ENCODE peak calls at places on chromosomes 11 and 22, in six cellular contexts. S, Q, N, Z, Y and G are unnamed samples.

GRCh38 chr11:122101625-122102291 is 14.3 kb downstream of the BLID start:
- DNase-seq in S (no peak), Q (peak), Z (no peak), N (no peak), Y (no peak), G (no peak)

GRCh38 chr11:81030186-81030585 is 1589.4 kb upstream of the TENM4 start:
- DNase-seq in S (no peak), Z (no peak), Q (no peak), N (no peak), Y (no peak), G (no peak)

GRCh38 chr11:59668188-59668949 is 468 bp downstream of the PATL1 start:
- DNase-seq in Z (peak), S (peak), Y (peak), Q (peak), N (no peak), G (no peak)

GRCh38 chr11:95419915-95420314 is 188.9 kb upstream of the SESN3 start:
- DNase-seq in Q (no peak), S (no peak), Y (no peak), Z (no peak), N (no peak), G (no peak)

GRCh38 chr22:50675553-50676199 is 3.1 kb downstream of the SHANK3 start:
- DNase-seq in Z (no peak), Q (no peak), N (no peak), S (no peak), Y (no peak), G (peak)

GRCh38 chr22:23233746-23234408 is 53.6 kb downstream of the BCR start:
- DNase-seq in Q (no peak), N (no peak), Y (no peak), S (no peak), Z (no peak), G (no peak)

GRCh38 chr22:42560781-42561180 is 7.0 kb downstream of the SERHL2 start:
- DNase-seq in Z (no peak), Q (peak), N (no peak), S (no peak), Y (no peak), G (no peak)

GRCh38 chr11:6219359-6219758 is 14.0 kb downstream of the C11orf42 start:
- DNase-seq in Y (no peak), N (peak), S (no peak), Q (no peak), Z (no peak), G (no peak)

GRCh38 chr11:97888641-97889040 is 1132.1 kb upstream of the CNTN5 start:
- DNase-seq in Z (no peak), Q (no peak), S (no peak), N (no peak), Y (no peak), G (no peak)

GRCh38 chr11:5040876-5041275 is 5.5 kb upstream of the OR52J3 start:
- DNase-seq in S (no peak), Z (no peak), Q (no peak), Y (no peak), N (no peak), G (no peak)

GRCh38 chr11:105588001-105588400 is 21.9 kb upstream of the GRIA4 start:
- DNase-seq in N (no peak), Z (no peak), Q (no peak), Y (no peak), S (no peak), G (no peak)

GRCh38 chr22:45261407-45262088 is 20.9 kb upstream of the KIAA0930 start:
- DNase-seq in Y (no peak), Z (no peak), S (no peak), N (no peak), Q (no peak), G (no peak)

GRCh38 chr22:29907753-29908515 is 25.0 kb downstream of the MTMR3 start:
- DNase-seq in N (peak), Y (no peak), S (peak), Q (no peak), Z (peak), G (no peak)

GRCh38 chr11:102664001-102664752 is 39.0 kb upstream of the MMP20 start:
- DNase-seq in Z (no peak), Y (no peak), S (no peak), Q (peak), N (no peak), G (no peak)

GRCh38 chr22:19878461-19879247 is 24.0 kb upstream of the GNB1L start:
- DNase-seq in Q (peak), S (peak), Z (no peak), N (no peak), Y (peak), G (peak)

GRCh38 chr11:18321991-18322711 is at the start of the genes GTF2H1 and HPS5:
- DNase-seq in Z (peak), Y (peak), Q (peak), N (peak), S (peak), G (peak)

GRCh38 chr11:83161610-83162199 is 4.8 kb downstream of the PCF11 start:
- DNase-seq in S (no peak), N (no peak), Q (no peak), Z (no peak), Y (no peak), G (no peak)

GRCh38 chr11:75233688-75234295 is 6.8 kb upstream of the TPBGL start:
- DNase-seq in Y (no peak), Q (peak), Z (no peak), S (no peak), N (no peak), G (no peak)

GRCh38 chr11:77879218-77879617 is 58.3 kb downstream of the AAMDC start:
- DNase-seq in Z (no peak), Q (no peak), Y (no peak), S (no peak), N (no peak), G (no peak)

GRCh38 chr11:123302751-123303195 is 107.7 kb upstream of the CLMP start:
- DNase-seq in N (no peak), S (no peak), Q (no peak), Z (no peak), Y (no peak), G (no peak)

GRCh38 chr11:13358871-13359270 is 81.3 kb downstream of the BMAL1 start:
- DNase-seq in Y (no peak), S (no peak), Q (no peak), N (no peak), Z (no peak), G (no peak)

GRCh38 chr22:21972806-21973205 is 9.8 kb downstream of the TOP3B start:
- DNase-seq in Z (no peak), Q (no peak), S (no peak), Y (no peak), N (no peak), G (no peak)

DNA sequence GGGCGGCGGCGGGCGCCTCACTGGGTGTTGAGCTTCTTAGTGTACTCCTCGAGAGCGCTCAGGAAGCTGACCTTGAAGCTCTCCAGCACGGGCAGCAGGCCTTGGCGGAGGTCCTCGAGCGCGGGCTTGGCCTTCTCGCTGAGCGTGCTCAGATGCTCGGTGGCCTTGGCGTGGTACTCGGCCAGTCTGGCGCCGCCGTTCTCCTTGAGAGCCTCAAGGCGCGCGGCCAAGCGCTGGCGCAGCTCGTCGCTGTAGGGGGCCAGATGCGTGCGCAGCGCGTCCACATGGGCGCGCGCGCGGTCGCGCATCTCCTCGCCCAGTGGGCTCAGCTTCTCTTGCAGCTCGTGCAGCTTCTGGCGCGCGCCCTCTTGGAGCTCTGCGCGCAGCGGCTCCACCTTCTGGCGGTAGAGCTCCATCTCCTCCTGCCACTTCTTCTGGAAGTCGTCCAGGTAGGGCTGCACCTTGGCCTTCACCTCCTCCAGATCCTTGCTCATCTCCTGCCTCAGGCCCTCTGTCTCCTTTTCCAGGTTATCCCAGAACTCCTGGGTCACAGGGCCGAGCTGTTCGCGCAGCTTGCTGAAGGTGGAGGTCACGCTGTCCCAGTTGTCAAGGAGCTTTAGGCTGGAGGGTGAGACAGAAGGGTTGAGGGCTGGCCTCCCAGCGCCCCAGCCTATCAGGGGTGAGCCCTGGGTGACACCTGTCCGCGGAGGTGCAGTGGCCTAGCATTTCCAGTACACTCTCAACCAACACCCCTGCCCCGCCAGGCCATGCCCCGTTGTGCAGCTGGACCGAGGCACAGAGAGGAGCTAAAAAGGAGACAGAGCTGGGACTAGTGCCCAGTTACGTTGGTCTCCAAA is 1.4 kb downstream of the APOA1 start:
- DNase-seq in S (peak), Y (peak), Z (peak), N (peak), Q (peak), G (no peak)
- TF ChIP-seq CTCF in S (peak), Y (peak), Z (peak), N (peak), Q (peak), G (peak)

GRCh38 chr11:133402551-133402950 is 129.8 kb downstream of the OPCML start:
- DNase-seq in Z (no peak), S (no peak), N (no peak), Y (no peak), Q (no peak), G (no peak)

GRCh38 chr11:133408402-133408801 is 123.9 kb downstream of the OPCML start:
- DNase-seq in Y (no peak), S (no peak), Z (no peak), Q (no peak), N (no peak), G (no peak)

GRCh38 chr11:133399855-133400625 is 132.3 kb downstream of the OPCML start:
- DNase-seq in Z (no peak), S (no peak), N (no peak), Q (no peak), Y (no peak), G (no peak)

GRCh38 chr11:133406493-133406892 is 125.8 kb downstream of the OPCML start:
- DNase-seq in Q (no peak), N (no peak), Y (no peak), Z (no peak), S (no peak), G (no peak)

GRCh38 chr11:133403900-133404299 is 128.4 kb downstream of the OPCML start:
- DNase-seq in Y (no peak), Z (no peak), S (no peak), N (no peak), Q (peak), G (no peak)
- TF ChIP-seq CTCF in Y (no peak), Z (no peak), S (peak), N (peak), Q (peak), G (no peak)

DNA sequence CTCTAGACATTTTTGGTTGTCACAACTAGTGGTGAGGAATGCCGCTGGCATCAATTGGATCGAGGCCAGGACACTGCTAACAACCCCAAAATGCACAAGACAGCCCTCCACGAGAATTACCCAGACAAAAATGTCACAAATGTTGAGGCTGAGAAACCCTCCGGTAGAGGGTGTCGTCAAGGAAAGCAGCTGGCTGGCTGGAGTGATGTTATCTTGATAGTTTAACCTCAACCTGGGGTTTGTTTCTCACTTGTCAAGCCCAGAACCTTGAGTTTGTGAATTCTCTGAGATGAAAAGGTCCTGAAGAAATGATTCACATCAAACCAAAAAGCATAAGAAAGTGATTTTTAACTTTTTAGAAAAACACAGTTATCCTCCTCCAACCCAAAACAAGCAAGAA is 21.1 kb upstream of the TMPRSS13 start:
- DNase-seq in N (no peak), S (no peak), Q (no peak), Y (no peak), Z (no peak), G (no peak)
- TF ChIP-seq CTCF in N (peak), S (no peak), Q (no peak), Y (no peak), Z (no peak), G (peak)

GRCh38 chr11:69087811-69088210 is 39.1 kb downstream of the TPCN2 start:
- DNase-seq in S (no peak), Y (no peak), N (no peak), Q (no peak), Z (no peak), G (no peak)

GRCh38 chr11:69091638-69092165 is 43.0 kb downstream of the TPCN2 start:
- DNase-seq in S (no peak), Q (no peak), N (no peak), Z (no peak), Y (no peak), G (no peak)

GRCh38 chr11:69088676-69089146 is 40.0 kb downstream of the TPCN2 start:
- DNase-seq in S (no peak), Z (peak), N (peak), Y (no peak), Q (peak), G (no peak)

GRCh38 chr11:69086741-69087524 is 38.2 kb downstream of the TPCN2 start:
- DNase-seq in Q (no peak), Y (no peak), S (no peak), Z (no peak), N (no peak), G (no peak)

GRCh38 chr11:69089258-69089657 is 40.5 kb downstream of the TPCN2 start:
- DNase-seq in Y (no peak), Q (no peak), S (no peak), Z (no peak), N (no peak), G (no peak)
- TF ChIP-seq CTCF in Y (no peak), Q (no peak), S (no peak), Z (no peak), N (no peak), G (no peak)

DNA sequence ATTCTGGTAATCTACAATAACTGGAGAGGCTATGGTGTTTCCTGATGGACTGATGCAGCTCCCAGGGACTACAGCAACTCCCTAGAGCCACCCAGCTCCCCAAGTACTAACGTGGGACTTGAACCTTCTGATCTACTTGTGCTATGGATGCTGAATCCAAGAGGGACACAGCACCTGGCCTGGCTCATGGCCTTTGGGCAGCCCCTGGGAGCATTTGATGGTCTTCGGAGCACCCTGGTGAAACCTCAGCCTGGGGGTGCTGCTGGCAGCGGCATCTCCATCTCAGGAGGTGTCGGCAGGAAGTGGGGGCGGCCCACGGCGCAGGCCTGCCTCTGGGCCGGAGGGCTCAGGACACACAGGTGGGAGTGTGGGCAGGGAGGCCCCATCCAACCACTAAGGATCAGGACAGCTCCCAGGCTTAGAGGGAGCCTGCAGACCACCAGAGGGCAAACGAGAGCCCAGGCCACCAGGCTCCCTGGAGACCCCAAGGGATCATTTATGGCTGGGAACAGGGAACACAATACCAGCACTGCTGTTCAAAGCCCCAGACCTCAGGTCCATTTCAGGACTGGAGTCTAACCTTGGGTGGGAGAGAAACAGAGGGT is 8.7 kb downstream of the EHD1 start:
- DNase-seq in Z (no peak), Y (peak), Q (no peak), S (peak), N (no peak), G (no peak)
- TF ChIP-seq CTCF in Z (no peak), Y (no peak), Q (peak), S (no peak), N (peak), G (peak)

GRCh38 chr11:880447-880846 is 30.2 kb downstream of the CHID1 start:
- DNase-seq in Z (no peak), Y (no peak), S (no peak), N (no peak), Q (peak), G (no peak)
- TF ChIP-seq CTCF in Z (no peak), Y (no peak), S (no peak), N (no peak), Q (no peak), G (no peak)

GRCh38 chr11:128339721-128340271 is 247.6 kb downstream of the ETS1 start:
- DNase-seq in Q (no peak), S (no peak), Z (no peak), Y (no peak), N (no peak), G (no peak)

GRCh38 chr11:128334311-128335044 is 252.9 kb downstream of the ETS1 start:
- DNase-seq in Y (peak), Q (no peak), S (peak), N (no peak), Z (no peak), G (no peak)

GRCh38 chr11:128335729-128336128 is 251.6 kb downstream of the ETS1 start:
- DNase-seq in Q (no peak), S (no peak), Y (no peak), N (no peak), Z (no peak), G (no peak)

GRCh38 chr11:128338806-128339205 is 248.6 kb downstream of the ETS1 start:
- DNase-seq in Y (no peak), Q (no peak), S (no peak), Z (no peak), N (no peak), G (no peak)

DNA sequence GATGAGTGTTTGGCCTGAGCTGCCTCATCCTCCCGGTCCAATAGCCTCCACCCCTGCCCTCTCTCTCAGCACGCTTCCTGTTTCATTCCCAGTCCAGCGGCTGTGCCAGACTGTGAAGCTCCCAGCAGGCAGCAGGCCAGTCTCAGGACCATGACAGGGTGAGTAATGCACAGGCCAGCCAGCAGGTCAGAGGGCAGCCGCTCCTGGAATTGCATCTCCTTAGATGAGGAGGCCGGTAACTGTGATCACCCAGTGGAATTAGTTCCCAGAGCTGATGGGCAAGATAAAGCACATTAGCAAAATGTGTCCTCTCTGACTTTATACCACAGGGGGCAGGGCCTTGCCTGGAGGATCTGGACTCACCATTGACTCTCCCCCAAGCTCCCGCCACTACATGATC is 251.2 kb downstream of the ETS1 start:
- DNase-seq in N (peak), Y (peak), Z (no peak), Q (no peak), S (peak), G (no peak)
- TF ChIP-seq CTCF in N (no peak), Y (no peak), Z (no peak), Q (no peak), S (no peak), G (no peak)

GRCh38 chr11:60942207-60942606 is 9.8 kb downstream of the SLC15A3 start:
- DNase-seq in Z (no peak), N (no peak), Y (no peak), S (no peak), Q (no peak), G (no peak)

GRCh38 chr11:60945295-60945667 is 6.7 kb downstream of the SLC15A3 start:
- DNase-seq in Q (no peak), Z (no peak), Y (no peak), S (no peak), N (no peak), G (no peak)

GRCh38 chr11:60942970-60943565 is 8.9 kb downstream of the SLC15A3 start:
- DNase-seq in Q (no peak), S (no peak), Z (no peak), N (no peak), Y (no peak), G (no peak)

GRCh38 chr11:60946601-60947265 is 5.2 kb downstream of the SLC15A3 start:
- DNase-seq in Z (no peak), S (no peak), Q (no peak), N (no peak), Y (no peak), G (no peak)

GRCh38 chr11:60944504-60945294 is 7.3 kb downstream of the SLC15A3 start:
- DNase-seq in Z (peak), S (no peak), N (no peak), Y (no peak), Q (no peak), G (no peak)
- TF ChIP-seq CTCF in Z (no peak), S (no peak), N (no peak), Y (no peak), Q (peak), G (peak)

GRCh38 chr11:115126515-115127208 is 377.6 kb downstream of the CADM1 start:
- DNase-seq in Y (no peak), S (no peak), Z (no peak), N (no peak), Q (no peak), G (no peak)

GRCh38 chr11:115119136-115119535 is 385.1 kb downstream of the CADM1 start:
- DNase-seq in Q (no peak), Y (no peak), S (no peak), Z (no peak), N (no peak), G (no peak)

GRCh38 chr11:115117931-115118479 is 386.2 kb downstream of the CADM1 start:
- DNase-seq in Q (no peak), Y (no peak), Z (no peak), N (no peak), S (no peak), G (no peak)

GRCh38 chr11:115126092-115126491 is 378.1 kb downstream of the CADM1 start:
- DNase-seq in Y (no peak), Z (no peak), Q (no peak), N (no peak), S (no peak), G (no peak)

DNA sequence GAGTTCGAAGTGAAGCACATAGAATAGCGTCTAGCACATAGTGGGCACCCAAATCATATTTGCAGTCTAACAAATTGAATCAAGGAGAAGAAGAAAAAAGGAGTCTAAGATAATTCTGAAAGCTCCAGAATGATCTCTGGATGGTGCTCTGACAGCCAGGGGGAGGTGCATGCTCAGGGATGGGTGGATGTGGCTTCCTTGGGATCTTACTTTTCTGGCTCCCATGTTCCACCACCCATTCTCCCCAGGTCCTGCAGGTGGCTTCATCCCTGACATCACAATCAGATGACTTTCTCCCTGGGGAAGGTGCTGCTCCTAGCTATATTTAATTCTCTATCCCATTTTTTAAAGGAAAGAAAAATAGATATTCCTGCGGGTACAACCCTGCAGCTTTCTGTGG is 381.9 kb downstream of the CADM1 start:
- DNase-seq in Y (no peak), Z (no peak), N (no peak), Q (no peak), S (no peak), G (no peak)
- TF ChIP-seq CTCF in Y (no peak), Z (no peak), N (no peak), Q (no peak), S (no peak), G (no peak)